ENCODE peak calls at places on chromosome 7, in four cellular contexts. S is GM19239, B is body of pancreas, A is HFF-Myc. N is an unnamed sample.

GRCh38 chr7:67854236-67854635 is 857.6 kb downstream of the TYW1 start:
- DNase-seq in A (no peak), S (no peak), B (no peak), N (no peak)

GRCh38 chr7:1354661-1355567 is 104.4 kb downstream of the MICALL2 start:
- DNase-seq in A (no peak), B (no peak), S (no peak), N (no peak)

GRCh38 chr7:131164025-131164899 is 163.4 kb upstream of the MKLN1 start:
- DNase-seq in A (peak; percentile 69), S (no peak), B (no peak), N (no peak)

GRCh38 chr7:70698219-70698832 is 433.6 kb upstream of the GALNT17 start:
- DNase-seq in S (peak; percentile 35), B (peak; percentile 58), A (no peak), N (no peak)

GRCh38 chr7:1901431-1902210 is 231.5 kb downstream of the ELFN1 start:
- DNase-seq in B (no peak), S (no peak), A (no peak), N (no peak)

GRCh38 chr7:36604801-36605200 is 119.5 kb downstream of the AOAH start:
- DNase-seq in S (no peak), A (no peak), B (no peak), N (no peak)

GRCh38 chr7:108145401-108145800 is 15.2 kb upstream of the LAMB4 start:
- DNase-seq in S (no peak), A (no peak), B (no peak), N (no peak)

GRCh38 chr7:107021600-107021999 is 22.9 kb upstream of the PRKAR2B start:
- DNase-seq in S (no peak), B (no peak), A (no peak), N (no peak)

GRCh38 chr7:5419523-5420107 is 4.0 kb downstream of the TNRC18 start:
- DNase-seq in S (no peak), A (no peak), B (peak; percentile 50), N (no peak)

GRCh38 chr7:50119815-50120637 is 27.0 kb upstream of the ZPBP start:
- DNase-seq in A (no peak), B (no peak), S (no peak), N (no peak)

GRCh38 chr7:157089100-157089510 is 49.6 kb upstream of the UBE3C start:
- DNase-seq in A (no peak), B (no peak), S (no peak), N (no peak)